ENCODE peak calls at places on chromosome 15, in ten cellular contexts. One of them, this sample, is unnamed.
A peak's percentile ranks its signal among the peaks of the same experiment; 100 is the strongest.

GRCh38 chr15:82540055-82540983 is at the start of gene RPS17:
- DNase-seq in ovary: peak; percentile 96
- DNase-seq in MM.1S: peak; percentile 97
- DNase-seq in lower lobe of right lung: peak; percentile 98
- DNase-seq in heart left ventricle: peak; percentile 98
- DNase-seq in neuronal stem cell: peak; percentile 92
- DNase-seq in fibroblast of pulmonary artery: peak; percentile 96
- DNase-seq in HepG2: peak; percentile 88
- DNase-seq in foreskin fibroblast: peak; percentile 98
- DNase-seq in right cardiac atrium: peak; percentile 99
- DNase-seq in this sample: peak; percentile 77

GRCh38 chr15:70643783-70644125 is 119.6 kb downstream of the UACA start:
- DNase-seq in lower lobe of right lung: no peak
- DNase-seq in HepG2: peak; percentile 66
- DNase-seq in MM.1S: no peak
- DNase-seq in heart left ventricle: no peak
- DNase-seq in right cardiac atrium: no peak
- DNase-seq in neuronal stem cell: no peak
- DNase-seq in fibroblast of pulmonary artery: peak; percentile 29
- DNase-seq in ovary: no peak
- DNase-seq in foreskin fibroblast: peak; percentile 56
- DNase-seq in this sample: no peak

GRCh38 chr15:44719293-44719999 is 8.1 kb downstream of the B2M start:
- DNase-seq in HepG2: peak; percentile 29
- DNase-seq in foreskin fibroblast: peak; percentile 60
- DNase-seq in MM.1S: peak; percentile 67
- DNase-seq in fibroblast of pulmonary artery: peak; percentile 27
- DNase-seq in ovary: no peak
- DNase-seq in heart left ventricle: no peak
- DNase-seq in right cardiac atrium: no peak
- DNase-seq in lower lobe of right lung: no peak
- DNase-seq in neuronal stem cell: no peak
- DNase-seq in this sample: no peak

GRCh38 chr15:63019539-63020109 is 22.9 kb upstream of the TPM1 start:
- DNase-seq in HepG2: peak; percentile 50
- DNase-seq in neuronal stem cell: no peak
- DNase-seq in foreskin fibroblast: peak; percentile 90
- DNase-seq in MM.1S: no peak
- DNase-seq in fibroblast of pulmonary artery: peak; percentile 85
- DNase-seq in heart left ventricle: no peak
- DNase-seq in ovary: no peak
- DNase-seq in right cardiac atrium: no peak
- DNase-seq in lower lobe of right lung: no peak
- DNase-seq in this sample: peak; percentile 72

GRCh38 chr15:34794590-34795206 is 651 bp downstream of the ACTC1 start:
- DNase-seq in fibroblast of pulmonary artery: no peak
- DNase-seq in HepG2: no peak
- DNase-seq in lower lobe of right lung: no peak
- DNase-seq in heart left ventricle: peak; percentile 39
- DNase-seq in MM.1S: no peak
- DNase-seq in foreskin fibroblast: no peak
- DNase-seq in ovary: no peak
- DNase-seq in neuronal stem cell: no peak
- DNase-seq in right cardiac atrium: peak; percentile 56
- DNase-seq in this sample: no peak

GRCh38 chr15:61815356-61816083 is 244.7 kb downstream of the VPS13C start:
- DNase-seq in heart left ventricle: no peak
- DNase-seq in lower lobe of right lung: no peak
- DNase-seq in right cardiac atrium: no peak
- DNase-seq in foreskin fibroblast: no peak
- DNase-seq in HepG2: no peak
- DNase-seq in fibroblast of pulmonary artery: no peak
- DNase-seq in neuronal stem cell: no peak
- DNase-seq in ovary: no peak
- DNase-seq in MM.1S: no peak
- DNase-seq in this sample: no peak

GRCh38 chr15:48563944-48564343 is 81.6 kb downstream of the FBN1 start:
- DNase-seq in heart left ventricle: no peak
- DNase-seq in right cardiac atrium: no peak
- DNase-seq in neuronal stem cell: no peak
- DNase-seq in fibroblast of pulmonary artery: no peak
- DNase-seq in HepG2: no peak
- DNase-seq in ovary: no peak
- DNase-seq in lower lobe of right lung: no peak
- DNase-seq in foreskin fibroblast: no peak
- DNase-seq in MM.1S: no peak
- DNase-seq in this sample: no peak

GRCh38 chr15:90099868-90100854 is 2.1 kb downstream of the IDH2 start:
- DNase-seq in HepG2: peak; percentile 41
- DNase-seq in neuronal stem cell: no peak
- DNase-seq in right cardiac atrium: peak; percentile 82
- DNase-seq in lower lobe of right lung: no peak
- DNase-seq in heart left ventricle: peak; percentile 69
- DNase-seq in ovary: peak; percentile 38
- DNase-seq in fibroblast of pulmonary artery: peak; percentile 58
- DNase-seq in MM.1S: peak; percentile 92
- DNase-seq in foreskin fibroblast: peak; percentile 77
- DNase-seq in this sample: no peak

GRCh38 chr15:77659350-77660321 is 26.9 kb upstream of the LINGO1 start:
- DNase-seq in ovary: no peak
- DNase-seq in foreskin fibroblast: peak; percentile 46
- DNase-seq in fibroblast of pulmonary artery: peak; percentile 50
- DNase-seq in lower lobe of right lung: peak; percentile 59
- DNase-seq in heart left ventricle: peak; percentile 52
- DNase-seq in HepG2: peak; percentile 74
- DNase-seq in MM.1S: peak; percentile 51
- DNase-seq in neuronal stem cell: no peak
- DNase-seq in right cardiac atrium: peak; percentile 78
- DNase-seq in this sample: peak; percentile 9

GRCh38 chr15:40072216-40072990 is 33.4 kb upstream of the SRP14 start:
- DNase-seq in HepG2: no peak
- DNase-seq in ovary: no peak
- DNase-seq in lower lobe of right lung: no peak
- DNase-seq in fibroblast of pulmonary artery: no peak
- DNase-seq in foreskin fibroblast: no peak
- DNase-seq in neuronal stem cell: no peak
- DNase-seq in heart left ventricle: peak; percentile 67
- DNase-seq in right cardiac atrium: peak; percentile 82
- DNase-seq in MM.1S: no peak
- DNase-seq in this sample: no peak

GRCh38 chr15:73082719-73083275 is 30.5 kb downstream of the NEO1 start:
- DNase-seq in MM.1S: no peak
- DNase-seq in foreskin fibroblast: no peak
- DNase-seq in ovary: no peak
- DNase-seq in right cardiac atrium: no peak
- DNase-seq in neuronal stem cell: no peak
- DNase-seq in fibroblast of pulmonary artery: no peak
- DNase-seq in lower lobe of right lung: no peak
- DNase-seq in heart left ventricle: no peak
- DNase-seq in HepG2: no peak
- DNase-seq in this sample: no peak

GRCh38 chr15:62877276-62877857 is 165.2 kb upstream of the TPM1 start:
- DNase-seq in fibroblast of pulmonary artery: no peak
- DNase-seq in right cardiac atrium: no peak
- DNase-seq in heart left ventricle: no peak
- DNase-seq in neuronal stem cell: no peak
- DNase-seq in lower lobe of right lung: no peak
- DNase-seq in foreskin fibroblast: no peak
- DNase-seq in ovary: no peak
- DNase-seq in MM.1S: no peak
- DNase-seq in HepG2: no peak
- DNase-seq in this sample: no peak

GRCh38 chr15:50884583-50884982 is 23.9 kb upstream of the AP4E1 start:
- DNase-seq in neuronal stem cell: no peak
- DNase-seq in HepG2: no peak
- DNase-seq in fibroblast of pulmonary artery: no peak
- DNase-seq in ovary: no peak
- DNase-seq in MM.1S: no peak
- DNase-seq in lower lobe of right lung: no peak
- DNase-seq in foreskin fibroblast: peak; percentile 75
- DNase-seq in heart left ventricle: no peak
- DNase-seq in right cardiac atrium: no peak
- DNase-seq in this sample: no peak
- H3K4me3 ChIP-seq in neuronal stem cell: no peak overlapping the region
- H3K4me3 ChIP-seq in HepG2: no peak overlapping the region
- H3K4me3 ChIP-seq in fibroblast of pulmonary artery: no peak overlapping the region
- H3K4me3 ChIP-seq in ovary: no peak overlapping the region
- H3K4me3 ChIP-seq in MM.1S: no peak overlapping the region
- H3K4me3 ChIP-seq in lower lobe of right lung: no peak overlapping the region
- H3K4me3 ChIP-seq in foreskin fibroblast: no peak overlapping the region
- H3K4me3 ChIP-seq in heart left ventricle: no peak overlapping the region
- H3K4me3 ChIP-seq in right cardiac atrium: no peak overlapping the region
- H3K4me3 ChIP-seq in this sample: no peak overlapping the region

GRCh38 chr15:36332896-36333295 is 246.5 kb upstream of the CDIN1 start:
- DNase-seq in HepG2: no peak
- DNase-seq in ovary: no peak
- DNase-seq in right cardiac atrium: no peak
- DNase-seq in heart left ventricle: no peak
- DNase-seq in fibroblast of pulmonary artery: no peak
- DNase-seq in lower lobe of right lung: no peak
- DNase-seq in MM.1S: no peak
- DNase-seq in neuronal stem cell: no peak
- DNase-seq in foreskin fibroblast: no peak
- DNase-seq in this sample: no peak

GRCh38 chr15:36329592-36329991 is 249.8 kb upstream of the CDIN1 start:
- DNase-seq in lower lobe of right lung: no peak
- DNase-seq in MM.1S: no peak
- DNase-seq in right cardiac atrium: no peak
- DNase-seq in fibroblast of pulmonary artery: no peak
- DNase-seq in foreskin fibroblast: no peak
- DNase-seq in heart left ventricle: no peak
- DNase-seq in neuronal stem cell: no peak
- DNase-seq in ovary: no peak
- DNase-seq in HepG2: no peak
- DNase-seq in this sample: no peak

GRCh38 chr15:36330598-36330997 is 248.8 kb upstream of the CDIN1 start:
- DNase-seq in MM.1S: no peak
- DNase-seq in foreskin fibroblast: peak; percentile 17
- DNase-seq in neuronal stem cell: no peak
- DNase-seq in heart left ventricle: no peak
- DNase-seq in ovary: no peak
- DNase-seq in fibroblast of pulmonary artery: no peak
- DNase-seq in HepG2: no peak
- DNase-seq in lower lobe of right lung: no peak
- DNase-seq in right cardiac atrium: no peak
- DNase-seq in this sample: no peak

GRCh38 chr15:36332301-36332700 is 247.1 kb upstream of the CDIN1 start:
- DNase-seq in HepG2: no peak
- DNase-seq in right cardiac atrium: no peak
- DNase-seq in lower lobe of right lung: no peak
- DNase-seq in MM.1S: no peak
- DNase-seq in heart left ventricle: no peak
- DNase-seq in neuronal stem cell: no peak
- DNase-seq in ovary: no peak
- DNase-seq in foreskin fibroblast: peak; percentile 73
- DNase-seq in fibroblast of pulmonary artery: peak; percentile 24
- DNase-seq in this sample: peak; percentile 45

DNA sequence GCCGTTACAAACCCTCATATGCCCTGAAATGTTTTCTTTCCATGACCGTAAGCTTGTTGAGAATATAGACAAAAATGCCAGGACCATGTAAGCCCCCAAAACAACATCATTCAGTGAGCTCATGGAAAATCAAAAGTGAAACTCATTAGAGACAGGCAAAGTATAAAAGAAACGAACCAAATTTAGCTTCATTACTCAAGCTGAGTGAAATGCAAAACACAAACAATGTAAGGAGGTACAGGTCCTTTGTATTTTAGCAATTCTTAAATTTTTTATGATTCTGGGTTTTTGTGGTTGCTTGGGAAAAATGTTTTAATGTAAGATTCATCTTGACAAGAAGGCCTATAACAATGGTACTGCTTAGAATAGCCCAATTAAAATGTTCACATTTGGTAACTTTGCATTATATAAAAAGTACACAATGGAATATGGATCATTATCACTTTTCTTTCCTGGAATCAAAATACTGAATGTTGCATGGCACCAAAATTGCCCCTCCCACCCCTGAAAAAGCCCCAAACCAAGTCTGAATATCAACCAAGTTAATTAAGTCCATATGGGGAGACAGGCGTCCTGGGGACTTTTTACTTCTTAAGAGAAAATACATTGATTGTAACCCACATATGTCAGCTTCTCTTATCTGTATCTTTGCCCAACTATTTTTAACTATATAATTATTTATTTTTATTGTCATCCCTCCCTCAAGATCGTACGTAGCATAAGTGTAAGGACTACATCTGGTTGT is 247.7 kb upstream of the CDIN1 start:
- DNase-seq in heart left ventricle: no peak
- DNase-seq in MM.1S: peak; percentile 9
- DNase-seq in foreskin fibroblast: peak; percentile 51
- DNase-seq in ovary: no peak
- DNase-seq in fibroblast of pulmonary artery: peak; percentile 27
- DNase-seq in lower lobe of right lung: no peak
- DNase-seq in right cardiac atrium: no peak
- DNase-seq in neuronal stem cell: no peak
- DNase-seq in HepG2: no peak
- DNase-seq in this sample: no peak
- H3K4me3 ChIP-seq in heart left ventricle: no peak overlapping the region
- H3K4me3 ChIP-seq in MM.1S: no peak overlapping the region
- H3K4me3 ChIP-seq in foreskin fibroblast: peak overlapping the region; percentile 55
- H3K4me3 ChIP-seq in ovary: peak overlapping the region; percentile 14
- H3K4me3 ChIP-seq in fibroblast of pulmonary artery: peak overlapping the region; percentile 24
- H3K4me3 ChIP-seq in lower lobe of right lung: no peak overlapping the region
- H3K4me3 ChIP-seq in right cardiac atrium: peak overlapping the region; percentile 16
- H3K4me3 ChIP-seq in neuronal stem cell: no peak overlapping the region
- H3K4me3 ChIP-seq in HepG2: no peak overlapping the region
- H3K4me3 ChIP-seq in this sample: no peak overlapping the region

GRCh38 chr15:57920916-57921315 is 144.6 kb downstream of the ALDH1A2 start:
- DNase-seq in heart left ventricle: no peak
- DNase-seq in ovary: no peak
- DNase-seq in neuronal stem cell: no peak
- DNase-seq in right cardiac atrium: no peak
- DNase-seq in lower lobe of right lung: no peak
- DNase-seq in MM.1S: no peak
- DNase-seq in fibroblast of pulmonary artery: peak; percentile 24
- DNase-seq in HepG2: no peak
- DNase-seq in foreskin fibroblast: peak; percentile 22
- DNase-seq in this sample: no peak
- H3K4me3 ChIP-seq in heart left ventricle: no peak overlapping the region
- H3K4me3 ChIP-seq in ovary: no peak overlapping the region
- H3K4me3 ChIP-seq in neuronal stem cell: no peak overlapping the region
- H3K4me3 ChIP-seq in right cardiac atrium: no peak overlapping the region
- H3K4me3 ChIP-seq in lower lobe of right lung: no peak overlapping the region
- H3K4me3 ChIP-seq in MM.1S: no peak overlapping the region
- H3K4me3 ChIP-seq in fibroblast of pulmonary artery: no peak overlapping the region
- H3K4me3 ChIP-seq in HepG2: no peak overlapping the region
- H3K4me3 ChIP-seq in foreskin fibroblast: no peak overlapping the region
- H3K4me3 ChIP-seq in this sample: no peak overlapping the region

DNA sequence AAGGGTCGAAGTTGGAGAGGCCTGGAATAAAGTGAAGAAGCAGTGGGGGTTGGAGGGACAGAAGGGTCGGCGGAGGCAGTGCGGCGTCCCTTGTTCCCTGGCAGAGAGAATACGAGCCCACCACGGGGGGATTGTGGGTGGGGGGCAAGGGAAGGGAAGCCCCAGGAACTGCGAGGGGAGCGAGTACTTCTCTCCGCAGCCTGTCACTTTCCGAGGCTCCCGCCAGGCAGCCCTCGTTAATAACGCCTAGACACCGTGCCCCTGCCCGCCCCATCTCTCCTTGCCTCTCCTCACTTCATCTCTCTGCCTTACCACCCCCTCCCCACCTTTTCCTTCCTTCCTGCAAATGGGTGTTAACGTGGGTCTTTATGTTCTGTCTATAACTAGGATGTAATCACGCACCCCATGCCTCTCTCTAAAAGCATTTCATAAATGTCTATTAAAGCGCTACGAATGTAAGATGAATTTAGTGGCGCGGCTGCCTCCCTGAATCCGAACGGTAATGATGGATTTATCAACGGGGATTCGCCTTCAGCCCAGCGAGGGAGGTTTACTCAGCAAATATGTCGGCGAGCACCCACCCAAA is 13.7 kb downstream of the NR2F2 start:
- DNase-seq in foreskin fibroblast: no peak
- DNase-seq in right cardiac atrium: no peak
- DNase-seq in fibroblast of pulmonary artery: peak; percentile 31
- DNase-seq in lower lobe of right lung: no peak
- DNase-seq in MM.1S: no peak
- DNase-seq in heart left ventricle: no peak
- DNase-seq in HepG2: no peak
- DNase-seq in neuronal stem cell: no peak
- DNase-seq in ovary: no peak
- DNase-seq in this sample: no peak
- H3K4me3 ChIP-seq in foreskin fibroblast: no peak overlapping the region
- H3K4me3 ChIP-seq in right cardiac atrium: peak overlapping the region; percentile 94
- H3K4me3 ChIP-seq in fibroblast of pulmonary artery: peak overlapping the region; percentile 68
- H3K4me3 ChIP-seq in lower lobe of right lung: peak overlapping the region; percentile 71
- H3K4me3 ChIP-seq in MM.1S: no peak overlapping the region
- H3K4me3 ChIP-seq in heart left ventricle: no peak overlapping the region
- H3K4me3 ChIP-seq in HepG2: no peak overlapping the region
- H3K4me3 ChIP-seq in neuronal stem cell: no peak overlapping the region
- H3K4me3 ChIP-seq in ovary: peak overlapping the region; percentile 46
- H3K4me3 ChIP-seq in this sample: peak overlapping the region; percentile 11